ENCODE peak calls at places on chromosomes 7 and 10, in nine cellular contexts. One of them, this sample, is unnamed.

GRCh38 chr7:104124893-104125292 is 82.9 kb downstream of the ORC5 start:
- DNase-seq in adrenal gland: no peak
- DNase-seq in IMR-90: no peak
- DNase-seq in cardiac fibroblast: no peak
- DNase-seq in bronchial epithelial cell: no peak
- DNase-seq in mesothelial cell of epicardium: no peak
- DNase-seq in WTC11: no peak
- DNase-seq in kidney epithelial cell: no peak
- DNase-seq in AG04450: no peak
- DNase-seq in this sample: no peak

GRCh38 chr7:46969303-46970130 is 612.4 kb downstream of the TNS3 start:
- DNase-seq in mesothelial cell of epicardium: no peak
- DNase-seq in AG04450: no peak
- DNase-seq in adrenal gland: no peak
- DNase-seq in WTC11: no peak
- DNase-seq in IMR-90: peak
- DNase-seq in cardiac fibroblast: peak
- DNase-seq in bronchial epithelial cell: peak
- DNase-seq in kidney epithelial cell: peak
- DNase-seq in this sample: no peak

GRCh38 chr10:11195017-11195586 is 177.4 kb downstream of the CELF2 start:
- DNase-seq in adrenal gland: no peak
- DNase-seq in cardiac fibroblast: no peak
- DNase-seq in IMR-90: no peak
- DNase-seq in kidney epithelial cell: no peak
- DNase-seq in AG04450: no peak
- DNase-seq in bronchial epithelial cell: no peak
- DNase-seq in WTC11: no peak
- DNase-seq in mesothelial cell of epicardium: no peak
- DNase-seq in this sample: no peak

GRCh38 chr7:45162943-45163691 is 5.5 kb downstream of the RAMP3 start:
- DNase-seq in AG04450: no peak
- DNase-seq in IMR-90: no peak
- DNase-seq in mesothelial cell of epicardium: no peak
- DNase-seq in kidney epithelial cell: no peak
- DNase-seq in WTC11: no peak
- DNase-seq in cardiac fibroblast: no peak
- DNase-seq in bronchial epithelial cell: no peak
- DNase-seq in adrenal gland: no peak
- DNase-seq in this sample: peak

GRCh38 chr7:94509264-94509878 is at the start of gene CASD1:
- DNase-seq in kidney epithelial cell: no peak
- DNase-seq in AG04450: no peak
- DNase-seq in adrenal gland: peak
- DNase-seq in WTC11: peak
- DNase-seq in mesothelial cell of epicardium: peak
- DNase-seq in cardiac fibroblast: peak
- DNase-seq in IMR-90: peak
- DNase-seq in bronchial epithelial cell: no peak
- DNase-seq in this sample: peak

GRCh38 chr10:95356190-95356955 is 65.6 kb upstream of the PDLIM1 start:
- DNase-seq in bronchial epithelial cell: no peak
- DNase-seq in adrenal gland: no peak
- DNase-seq in WTC11: no peak
- DNase-seq in cardiac fibroblast: no peak
- DNase-seq in mesothelial cell of epicardium: no peak
- DNase-seq in AG04450: no peak
- DNase-seq in kidney epithelial cell: no peak
- DNase-seq in IMR-90: no peak
- DNase-seq in this sample: no peak

GRCh38 chr10:76301950-76302349 is 870.5 kb downstream of the LRMDA start:
- DNase-seq in cardiac fibroblast: peak
- DNase-seq in WTC11: no peak
- DNase-seq in bronchial epithelial cell: peak
- DNase-seq in adrenal gland: no peak
- DNase-seq in mesothelial cell of epicardium: no peak
- DNase-seq in AG04450: no peak
- DNase-seq in kidney epithelial cell: no peak
- DNase-seq in IMR-90: no peak
- DNase-seq in this sample: no peak

GRCh38 chr10:111579473-111579872 is 502.6 kb downstream of the ADRA2A start:
- DNase-seq in cardiac fibroblast: no peak
- DNase-seq in WTC11: no peak
- DNase-seq in adrenal gland: no peak
- DNase-seq in bronchial epithelial cell: no peak
- DNase-seq in mesothelial cell of epicardium: no peak
- DNase-seq in IMR-90: no peak
- DNase-seq in kidney epithelial cell: no peak
- DNase-seq in AG04450: no peak
- DNase-seq in this sample: no peak

GRCh38 chr10:133241501-133242205 is 4.0 kb downstream of the VENTX start:
- DNase-seq in adrenal gland: no peak
- DNase-seq in bronchial epithelial cell: no peak
- DNase-seq in AG04450: no peak
- DNase-seq in cardiac fibroblast: no peak
- DNase-seq in mesothelial cell of epicardium: no peak
- DNase-seq in IMR-90: no peak
- DNase-seq in WTC11: no peak
- DNase-seq in kidney epithelial cell: no peak
- DNase-seq in this sample: no peak

GRCh38 chr10:70594161-70594560 is 8.4 kb downstream of the PRF1 start:
- DNase-seq in mesothelial cell of epicardium: no peak
- DNase-seq in bronchial epithelial cell: no peak
- DNase-seq in kidney epithelial cell: no peak
- DNase-seq in adrenal gland: no peak
- DNase-seq in IMR-90: no peak
- DNase-seq in cardiac fibroblast: no peak
- DNase-seq in AG04450: no peak
- DNase-seq in WTC11: no peak
- DNase-seq in this sample: no peak

GRCh38 chr10:84352251-84352842 is 24.0 kb downstream of the CCSER2 start:
- DNase-seq in mesothelial cell of epicardium: no peak
- DNase-seq in IMR-90: peak
- DNase-seq in cardiac fibroblast: peak
- DNase-seq in kidney epithelial cell: no peak
- DNase-seq in adrenal gland: peak
- DNase-seq in AG04450: no peak
- DNase-seq in bronchial epithelial cell: peak
- DNase-seq in WTC11: peak
- DNase-seq in this sample: peak

GRCh38 chr10:30490289-30491000 is 56.5 kb downstream of the MAP3K8 start:
- DNase-seq in adrenal gland: no peak
- DNase-seq in cardiac fibroblast: no peak
- DNase-seq in AG04450: no peak
- DNase-seq in kidney epithelial cell: no peak
- DNase-seq in WTC11: no peak
- DNase-seq in IMR-90: no peak
- DNase-seq in mesothelial cell of epicardium: no peak
- DNase-seq in bronchial epithelial cell: no peak
- DNase-seq in this sample: no peak

GRCh38 chr10:133361227-133361626 is 3.4 kb upstream of the FUOM start:
- DNase-seq in AG04450: no peak
- DNase-seq in IMR-90: no peak
- DNase-seq in bronchial epithelial cell: no peak
- DNase-seq in mesothelial cell of epicardium: no peak
- DNase-seq in cardiac fibroblast: no peak
- DNase-seq in kidney epithelial cell: no peak
- DNase-seq in adrenal gland: no peak
- DNase-seq in WTC11: no peak
- DNase-seq in this sample: no peak

GRCh38 chr10:35398355-35398754 is 62.0 kb downstream of the CCNY start:
- DNase-seq in WTC11: no peak
- DNase-seq in adrenal gland: no peak
- DNase-seq in mesothelial cell of epicardium: no peak
- DNase-seq in kidney epithelial cell: no peak
- DNase-seq in IMR-90: peak
- DNase-seq in cardiac fibroblast: no peak
- DNase-seq in bronchial epithelial cell: no peak
- DNase-seq in AG04450: no peak
- DNase-seq in this sample: no peak

GRCh38 chr10:123149568-123150228 is 1.8 kb downstream of the HMX2 start:
- DNase-seq in AG04450: no peak
- DNase-seq in kidney epithelial cell: no peak
- DNase-seq in mesothelial cell of epicardium: no peak
- DNase-seq in bronchial epithelial cell: no peak
- DNase-seq in WTC11: peak
- DNase-seq in adrenal gland: no peak
- DNase-seq in IMR-90: peak
- DNase-seq in cardiac fibroblast: no peak
- DNase-seq in this sample: no peak

GRCh38 chr7:51033722-51034530 is 251.2 kb upstream of the GRB10 start:
- DNase-seq in bronchial epithelial cell: no peak
- DNase-seq in IMR-90: no peak
- DNase-seq in mesothelial cell of epicardium: no peak
- DNase-seq in kidney epithelial cell: no peak
- DNase-seq in cardiac fibroblast: no peak
- DNase-seq in AG04450: no peak
- DNase-seq in adrenal gland: no peak
- DNase-seq in WTC11: no peak
- DNase-seq in this sample: peak

GRCh38 chr7:116307253-116307652 is 96.9 kb downstream of the TES start:
- DNase-seq in mesothelial cell of epicardium: no peak
- DNase-seq in bronchial epithelial cell: no peak
- DNase-seq in IMR-90: no peak
- DNase-seq in AG04450: no peak
- DNase-seq in cardiac fibroblast: no peak
- DNase-seq in WTC11: no peak
- DNase-seq in kidney epithelial cell: no peak
- DNase-seq in adrenal gland: no peak
- DNase-seq in this sample: no peak

GRCh38 chr10:73781879-73782748 is at the start of gene CHCHD1:
- DNase-seq in kidney epithelial cell: no peak
- DNase-seq in WTC11: peak
- DNase-seq in adrenal gland: peak
- DNase-seq in AG04450: peak
- DNase-seq in bronchial epithelial cell: peak
- DNase-seq in cardiac fibroblast: peak
- DNase-seq in mesothelial cell of epicardium: peak
- DNase-seq in IMR-90: peak
- DNase-seq in this sample: peak

GRCh38 chr10:22712246-22712958 is 2.0 kb downstream of the PIP4K2A start:
- DNase-seq in kidney epithelial cell: no peak
- DNase-seq in bronchial epithelial cell: peak
- DNase-seq in mesothelial cell of epicardium: no peak
- DNase-seq in cardiac fibroblast: peak
- DNase-seq in IMR-90: peak
- DNase-seq in adrenal gland: no peak
- DNase-seq in AG04450: no peak
- DNase-seq in WTC11: no peak
- DNase-seq in this sample: no peak

GRCh38 chr10:13518076-13518692 is 10.6 kb downstream of the BEND7 start:
- DNase-seq in kidney epithelial cell: no peak
- DNase-seq in mesothelial cell of epicardium: no peak
- DNase-seq in IMR-90: peak
- DNase-seq in WTC11: peak
- DNase-seq in bronchial epithelial cell: no peak
- DNase-seq in adrenal gland: no peak
- DNase-seq in AG04450: no peak
- DNase-seq in cardiac fibroblast: peak
- DNase-seq in this sample: no peak
- TF ChIP-seq CTCF in kidney epithelial cell: peak
- TF ChIP-seq CTCF in mesothelial cell of epicardium: no peak
- TF ChIP-seq CTCF in IMR-90: peak
- TF ChIP-seq CTCF in WTC11: no peak
- TF ChIP-seq CTCF in bronchial epithelial cell: peak
- TF ChIP-seq CTCF in adrenal gland: no peak
- TF ChIP-seq CTCF in AG04450: peak
- TF ChIP-seq CTCF in cardiac fibroblast: peak
- TF ChIP-seq CTCF in this sample: peak

DNA sequence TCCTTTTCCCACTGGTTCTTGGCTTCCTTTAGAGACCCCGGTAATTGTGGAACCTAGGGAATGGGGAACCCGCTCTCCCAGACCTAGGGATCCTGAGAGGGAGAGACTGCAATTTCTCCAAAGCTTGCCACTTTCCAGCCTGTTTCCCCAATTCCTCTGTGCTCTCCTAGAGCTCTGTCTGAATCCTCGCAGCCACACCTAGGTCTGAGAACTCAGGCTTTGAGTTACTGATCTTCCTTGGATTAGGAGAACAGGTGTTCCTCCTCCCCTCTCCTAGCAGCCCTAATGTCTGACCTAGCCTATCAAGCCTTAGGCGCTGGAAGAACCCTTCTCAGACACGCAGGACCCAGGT is 20.0 kb downstream of the WNT8B start:
- DNase-seq in AG04450: no peak
- DNase-seq in adrenal gland: no peak
- DNase-seq in kidney epithelial cell: no peak
- DNase-seq in cardiac fibroblast: no peak
- DNase-seq in WTC11: no peak
- DNase-seq in IMR-90: no peak
- DNase-seq in bronchial epithelial cell: no peak
- DNase-seq in mesothelial cell of epicardium: no peak
- DNase-seq in this sample: no peak
- TF ChIP-seq CTCF in AG04450: no peak
- TF ChIP-seq CTCF in adrenal gland: no peak
- TF ChIP-seq CTCF in kidney epithelial cell: no peak
- TF ChIP-seq CTCF in cardiac fibroblast: no peak
- TF ChIP-seq CTCF in WTC11: no peak
- TF ChIP-seq CTCF in IMR-90: no peak
- TF ChIP-seq CTCF in bronchial epithelial cell: no peak
- TF ChIP-seq CTCF in mesothelial cell of epicardium: peak
- TF ChIP-seq CTCF in this sample: no peak

GRCh38 chr7:149799397-149800168 is 26.2 kb upstream of the ZNF467 start:
- DNase-seq in adrenal gland: no peak
- DNase-seq in IMR-90: no peak
- DNase-seq in cardiac fibroblast: no peak
- DNase-seq in mesothelial cell of epicardium: no peak
- DNase-seq in kidney epithelial cell: no peak
- DNase-seq in bronchial epithelial cell: no peak
- DNase-seq in AG04450: no peak
- DNase-seq in WTC11: peak
- DNase-seq in this sample: no peak
- TF ChIP-seq CTCF in adrenal gland: no peak
- TF ChIP-seq CTCF in IMR-90: peak
- TF ChIP-seq CTCF in cardiac fibroblast: peak
- TF ChIP-seq CTCF in mesothelial cell of epicardium: peak
- TF ChIP-seq CTCF in kidney epithelial cell: peak
- TF ChIP-seq CTCF in bronchial epithelial cell: peak
- TF ChIP-seq CTCF in AG04450: peak
- TF ChIP-seq CTCF in WTC11: peak
- TF ChIP-seq CTCF in this sample: no peak

DNA sequence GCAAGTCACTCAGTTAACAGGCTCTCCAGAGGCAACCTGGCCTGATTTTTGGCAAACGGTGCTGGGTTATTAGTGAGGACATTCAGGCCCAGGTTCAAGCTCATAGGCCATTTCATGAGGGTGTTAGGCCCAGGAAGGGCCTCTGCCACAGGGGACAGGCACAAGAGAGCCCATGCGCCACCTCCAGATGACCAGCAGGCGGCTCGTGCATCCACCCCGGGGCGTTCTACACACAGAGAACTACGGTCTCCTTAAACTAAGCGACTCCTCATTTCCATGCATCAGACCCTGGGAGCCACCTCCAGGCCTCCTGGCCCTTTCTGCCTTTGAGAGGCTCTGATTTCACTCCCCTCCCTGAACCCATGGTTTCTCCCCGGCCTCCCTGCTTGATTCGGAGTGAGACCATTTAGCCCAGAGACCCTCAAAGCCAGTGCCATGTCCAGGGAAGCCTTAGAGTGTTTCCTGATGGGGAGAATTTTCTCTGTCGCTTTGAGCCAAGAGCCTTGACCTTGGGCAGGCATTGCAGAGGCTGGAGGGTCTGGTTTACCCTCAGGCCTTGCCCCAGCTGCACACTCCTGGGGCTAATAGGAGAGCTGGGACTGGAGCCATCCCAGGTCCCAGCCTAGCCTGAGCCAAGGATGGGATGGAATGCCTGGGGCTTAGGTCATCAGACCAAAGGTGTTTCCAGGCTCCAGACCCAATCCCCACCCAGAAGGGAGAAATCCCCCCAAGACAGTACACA is 188.0 kb downstream of the GRID1 start:
- DNase-seq in AG04450: no peak
- DNase-seq in adrenal gland: no peak
- DNase-seq in cardiac fibroblast: no peak
- DNase-seq in bronchial epithelial cell: no peak
- DNase-seq in mesothelial cell of epicardium: no peak
- DNase-seq in IMR-90: no peak
- DNase-seq in kidney epithelial cell: no peak
- DNase-seq in WTC11: peak
- DNase-seq in this sample: no peak
- TF ChIP-seq CTCF in AG04450: peak
- TF ChIP-seq CTCF in adrenal gland: no peak
- TF ChIP-seq CTCF in cardiac fibroblast: no peak
- TF ChIP-seq CTCF in bronchial epithelial cell: peak
- TF ChIP-seq CTCF in mesothelial cell of epicardium: peak
- TF ChIP-seq CTCF in IMR-90: peak
- TF ChIP-seq CTCF in kidney epithelial cell: peak
- TF ChIP-seq CTCF in WTC11: peak
- TF ChIP-seq CTCF in this sample: no peak